ENCODE peak calls at places on chromosomes 13 and 19, in six cellular contexts. One of them, this sample, is unnamed.

GRCh38 chr19:13069415-13070369 is 33.0 kb downstream of the LYL1 start:
- DNase-seq in omental fat pad: no peak
- DNase-seq in stimulated activated CD4-positive, alpha-beta T cell treated with anti-CD3 and anti-CD28 coated beads, Interleukin-2, amount 100 ng/mL, for 24 hours: no peak
- DNase-seq in mucosa of gallbladder: no peak
- DNase-seq in heart right ventricle: no peak
- DNase-seq in NCI-H1105 treated with DMSO at 0.1 percent for 48 hours: no peak
- DNase-seq in this sample: no peak

GRCh38 chr13:107028751-107029150 is 460.8 kb upstream of the ARGLU1 start:
- DNase-seq in heart right ventricle: no peak
- DNase-seq in mucosa of gallbladder: no peak
- DNase-seq in omental fat pad: no peak
- DNase-seq in NCI-H1105 treated with DMSO at 0.1 percent for 48 hours: no peak
- DNase-seq in stimulated activated CD4-positive, alpha-beta T cell treated with anti-CD3 and anti-CD28 coated beads, Interleukin-2, amount 100 ng/mL, for 24 hours: no peak
- DNase-seq in this sample: no peak

GRCh38 chr13:72463561-72463960 is 263.9 kb downstream of the MZT1 start:
- DNase-seq in heart right ventricle: no peak
- DNase-seq in omental fat pad: no peak
- DNase-seq in NCI-H1105 treated with DMSO at 0.1 percent for 48 hours: no peak
- DNase-seq in mucosa of gallbladder: peak
- DNase-seq in stimulated activated CD4-positive, alpha-beta T cell treated with anti-CD3 and anti-CD28 coated beads, Interleukin-2, amount 100 ng/mL, for 24 hours: no peak
- DNase-seq in this sample: no peak

GRCh38 chr13:40528881-40529280 is 137.6 kb downstream of the FOXO1 start:
- DNase-seq in heart right ventricle: no peak
- DNase-seq in omental fat pad: no peak
- DNase-seq in NCI-H1105 treated with DMSO at 0.1 percent for 48 hours: no peak
- DNase-seq in stimulated activated CD4-positive, alpha-beta T cell treated with anti-CD3 and anti-CD28 coated beads, Interleukin-2, amount 100 ng/mL, for 24 hours: no peak
- DNase-seq in mucosa of gallbladder: no peak
- DNase-seq in this sample: no peak

GRCh38 chr19:19342086-19343015 is 21.7 kb downstream of the MAU2 start:
- DNase-seq in NCI-H1105 treated with DMSO at 0.1 percent for 48 hours: peak
- DNase-seq in heart right ventricle: peak
- DNase-seq in omental fat pad: no peak
- DNase-seq in stimulated activated CD4-positive, alpha-beta T cell treated with anti-CD3 and anti-CD28 coated beads, Interleukin-2, amount 100 ng/mL, for 24 hours: peak
- DNase-seq in mucosa of gallbladder: peak
- DNase-seq in this sample: peak

GRCh38 chr13:106295971-106296370 is 239.5 kb downstream of the EFNB2 start:
- DNase-seq in omental fat pad: no peak
- DNase-seq in stimulated activated CD4-positive, alpha-beta T cell treated with anti-CD3 and anti-CD28 coated beads, Interleukin-2, amount 100 ng/mL, for 24 hours: no peak
- DNase-seq in heart right ventricle: no peak
- DNase-seq in mucosa of gallbladder: no peak
- DNase-seq in NCI-H1105 treated with DMSO at 0.1 percent for 48 hours: no peak
- DNase-seq in this sample: no peak

GRCh38 chr13:34671136-34671535 is 270.9 kb upstream of the NBEA start:
- DNase-seq in omental fat pad: no peak
- DNase-seq in NCI-H1105 treated with DMSO at 0.1 percent for 48 hours: peak
- DNase-seq in stimulated activated CD4-positive, alpha-beta T cell treated with anti-CD3 and anti-CD28 coated beads, Interleukin-2, amount 100 ng/mL, for 24 hours: no peak
- DNase-seq in mucosa of gallbladder: no peak
- DNase-seq in heart right ventricle: no peak
- DNase-seq in this sample: no peak

GRCh38 chr13:48412881-48413351 is at the start of gene LPAR6:
- DNase-seq in NCI-H1105 treated with DMSO at 0.1 percent for 48 hours: no peak
- DNase-seq in stimulated activated CD4-positive, alpha-beta T cell treated with anti-CD3 and anti-CD28 coated beads, Interleukin-2, amount 100 ng/mL, for 24 hours: no peak
- DNase-seq in heart right ventricle: no peak
- DNase-seq in mucosa of gallbladder: peak
- DNase-seq in omental fat pad: no peak
- DNase-seq in this sample: peak

GRCh38 chr19:35592226-35592625 is 6.3 kb downstream of the PMIS2 start:
- DNase-seq in heart right ventricle: no peak
- DNase-seq in omental fat pad: no peak
- DNase-seq in mucosa of gallbladder: peak
- DNase-seq in NCI-H1105 treated with DMSO at 0.1 percent for 48 hours: peak
- DNase-seq in stimulated activated CD4-positive, alpha-beta T cell treated with anti-CD3 and anti-CD28 coated beads, Interleukin-2, amount 100 ng/mL, for 24 hours: peak
- DNase-seq in this sample: no peak

GRCh38 chr13:30124131-30124768 is 183.1 kb downstream of the KATNAL1 start:
- DNase-seq in omental fat pad: no peak
- DNase-seq in NCI-H1105 treated with DMSO at 0.1 percent for 48 hours: no peak
- DNase-seq in stimulated activated CD4-positive, alpha-beta T cell treated with anti-CD3 and anti-CD28 coated beads, Interleukin-2, amount 100 ng/mL, for 24 hours: no peak
- DNase-seq in heart right ventricle: no peak
- DNase-seq in mucosa of gallbladder: no peak
- DNase-seq in this sample: peak

GRCh38 chr13:53201454-53202225 is 173.0 kb downstream of the OLFM4 start:
- DNase-seq in stimulated activated CD4-positive, alpha-beta T cell treated with anti-CD3 and anti-CD28 coated beads, Interleukin-2, amount 100 ng/mL, for 24 hours: no peak
- DNase-seq in mucosa of gallbladder: peak
- DNase-seq in NCI-H1105 treated with DMSO at 0.1 percent for 48 hours: no peak
- DNase-seq in omental fat pad: no peak
- DNase-seq in heart right ventricle: peak
- DNase-seq in this sample: no peak

GRCh38 chr13:72295173-72295572 is 428.2 kb upstream of the DACH1 start:
- DNase-seq in heart right ventricle: no peak
- DNase-seq in omental fat pad: no peak
- DNase-seq in stimulated activated CD4-positive, alpha-beta T cell treated with anti-CD3 and anti-CD28 coated beads, Interleukin-2, amount 100 ng/mL, for 24 hours: no peak
- DNase-seq in mucosa of gallbladder: no peak
- DNase-seq in NCI-H1105 treated with DMSO at 0.1 percent for 48 hours: no peak
- DNase-seq in this sample: no peak

GRCh38 chr19:58038688-58039204 is 4.9 kb downstream of the ZSCAN1 start:
- DNase-seq in mucosa of gallbladder: no peak
- DNase-seq in heart right ventricle: no peak
- DNase-seq in omental fat pad: no peak
- DNase-seq in stimulated activated CD4-positive, alpha-beta T cell treated with anti-CD3 and anti-CD28 coated beads, Interleukin-2, amount 100 ng/mL, for 24 hours: no peak
- DNase-seq in NCI-H1105 treated with DMSO at 0.1 percent for 48 hours: no peak
- DNase-seq in this sample: no peak

GRCh38 chr19:4186087-4186993 is 3.9 kb downstream of the ANKRD24 start:
- DNase-seq in omental fat pad: peak
- DNase-seq in NCI-H1105 treated with DMSO at 0.1 percent for 48 hours: peak
- DNase-seq in stimulated activated CD4-positive, alpha-beta T cell treated with anti-CD3 and anti-CD28 coated beads, Interleukin-2, amount 100 ng/mL, for 24 hours: peak
- DNase-seq in heart right ventricle: peak
- DNase-seq in mucosa of gallbladder: peak
- DNase-seq in this sample: peak

GRCh38 chr13:76829572-76830327 is 56.5 kb downstream of the KCTD12 start:
- DNase-seq in mucosa of gallbladder: peak
- DNase-seq in NCI-H1105 treated with DMSO at 0.1 percent for 48 hours: no peak
- DNase-seq in heart right ventricle: no peak
- DNase-seq in stimulated activated CD4-positive, alpha-beta T cell treated with anti-CD3 and anti-CD28 coated beads, Interleukin-2, amount 100 ng/mL, for 24 hours: no peak
- DNase-seq in omental fat pad: no peak
- DNase-seq in this sample: peak

GRCh38 chr13:27273658-27274425 is 3.2 kb downstream of the RASL11A start:
- DNase-seq in stimulated activated CD4-positive, alpha-beta T cell treated with anti-CD3 and anti-CD28 coated beads, Interleukin-2, amount 100 ng/mL, for 24 hours: no peak
- DNase-seq in NCI-H1105 treated with DMSO at 0.1 percent for 48 hours: no peak
- DNase-seq in heart right ventricle: no peak
- DNase-seq in mucosa of gallbladder: no peak
- DNase-seq in omental fat pad: no peak
- DNase-seq in this sample: no peak

GRCh38 chr19:40366697-40367561 is 18.4 kb downstream of the PLD3 start:
- DNase-seq in NCI-H1105 treated with DMSO at 0.1 percent for 48 hours: no peak
- DNase-seq in stimulated activated CD4-positive, alpha-beta T cell treated with anti-CD3 and anti-CD28 coated beads, Interleukin-2, amount 100 ng/mL, for 24 hours: no peak
- DNase-seq in mucosa of gallbladder: no peak
- DNase-seq in omental fat pad: no peak
- DNase-seq in heart right ventricle: no peak
- DNase-seq in this sample: no peak

GRCh38 chr13:26923824-26924605 is 163.4 kb upstream of the GPR12 start:
- DNase-seq in stimulated activated CD4-positive, alpha-beta T cell treated with anti-CD3 and anti-CD28 coated beads, Interleukin-2, amount 100 ng/mL, for 24 hours: no peak
- DNase-seq in NCI-H1105 treated with DMSO at 0.1 percent for 48 hours: no peak
- DNase-seq in mucosa of gallbladder: peak
- DNase-seq in heart right ventricle: no peak
- DNase-seq in omental fat pad: no peak
- DNase-seq in this sample: no peak

This sample was measured in uterus.